ENCODE peak calls at places on chromosomes 1 and 21, in seven cellular contexts. Z is GM23248, B is keratinocyte, T is sigmoid colon, H is brain microvascular endothelial cell, U is upper lobe of right lung, R is uterus. G is an unnamed sample.
A peak's percentile ranks its signal among the peaks of the same experiment; 100 is the strongest.

GRCh38 chr21:37407719-37408455 is 41.3 kb downstream of the DYRK1A start:
- DNase-seq in Z (peak; percentile 69), B (no peak), T (no peak), H (no peak), U (no peak), R (no peak), G (no peak)

GRCh38 chr1:96756789-96757188 is 35.2 kb downstream of the PTBP2 start:
- DNase-seq in Z (no peak), B (no peak), T (no peak), H (no peak), U (no peak), R (no peak), G (no peak)

GRCh38 chr1:23343246-23344110 is 606 bp downstream of the HNRNPR start:
- DNase-seq in Z (peak; percentile 89), B (no peak), T (peak; percentile 70), H (peak; percentile 73), U (no peak), R (no peak), G (peak; percentile 49)

GRCh38 chr1:169809370-169810095 is 14.8 kb upstream of the METTL18 start:
- DNase-seq in Z (peak; percentile 60), B (no peak), T (no peak), H (peak; percentile 18), U (no peak), R (no peak), G (no peak)

GRCh38 chr1:76677775-76678405 is 189.4 kb upstream of the ST6GALNAC5 start:
- DNase-seq in Z (no peak), B (no peak), T (no peak), H (no peak), U (no peak), R (no peak), G (no peak)

GRCh38 chr1:2412773-2413494 is 570 bp upstream of the PEX10 start:
- DNase-seq in Z (peak; percentile 78), B (no peak), T (no peak), H (no peak), U (no peak), R (peak; percentile 54), G (no peak)

GRCh38 chr1:234222561-234223280 is 150.5 kb upstream of the COA6 start:
- DNase-seq in Z (peak; percentile 50), B (peak; percentile 61), T (no peak), H (no peak), U (no peak), R (no peak), G (peak; percentile 30)

GRCh38 chr1:93845554-93846150 is 33.4 kb downstream of the DNTTIP2 start:
- DNase-seq in Z (peak; percentile 95), B (no peak), T (no peak), H (peak; percentile 92), U (no peak), R (no peak), G (peak; percentile 70)

GRCh38 chr21:44911384-44912157 is 9.1 kb downstream of the ITGB2 start:
- DNase-seq in Z (no peak), B (no peak), T (peak; percentile 88), H (no peak), U (peak; percentile 88), R (peak; percentile 46), G (peak; percentile 40)

GRCh38 chr1:1627261-1627841 is 4.6 kb upstream of the MMP23B start:
- DNase-seq in Z (no peak), B (no peak), T (peak; percentile 62), H (no peak), U (no peak), R (no peak), G (no peak)

GRCh38 chr1:236774926-236775325 is 20.2 kb upstream of the MTR start:
- DNase-seq in Z (peak; percentile 49), B (no peak), T (no peak), H (peak; percentile 15), U (no peak), R (no peak), G (no peak)

GRCh38 chr1:241237873-241238272 is 119.1 kb downstream of the RGS7 start:
- DNase-seq in Z (no peak), B (no peak), T (no peak), H (no peak), U (no peak), R (no peak), G (no peak)

GRCh38 chr21:34722684-34723300 is 54.0 kb downstream of the CLIC6 start:
- DNase-seq in Z (no peak), B (no peak), T (no peak), H (no peak), U (no peak), R (no peak), G (no peak)

GRCh38 chr21:34348890-34349519 is 14.8 kb upstream of the KCNE2 start:
- DNase-seq in Z (no peak), B (no peak), T (no peak), H (no peak), U (no peak), R (no peak), G (no peak)

GRCh38 chr1:151143057-151143435 is 3.4 kb downstream of the SEMA6C start:
- DNase-seq in Z (no peak), B (no peak), T (no peak), H (no peak), U (no peak), R (no peak), G (no peak)

GRCh38 chr1:8213136-8213535 is 104.8 kb upstream of the SLC45A1 start:
- DNase-seq in Z (no peak), B (no peak), T (no peak), H (no peak), U (no peak), R (no peak), G (no peak)

GRCh38 chr1:47513393-47513792 is 75.5 kb downstream of the FOXD2 start:
- DNase-seq in Z (no peak), B (no peak), T (no peak), H (no peak), U (no peak), R (no peak), G (no peak)

GRCh38 chr1:111541721-111542120 is 38.3 kb upstream of the ADORA3 start:
- DNase-seq in Z (peak; percentile 39), B (no peak), T (no peak), H (no peak), U (no peak), R (no peak), G (no peak)

GRCh38 chr1:163055005-163055404 is 14.2 kb upstream of the RGS4 start:
- DNase-seq in Z (no peak), B (no peak), T (no peak), H (no peak), U (no peak), R (no peak), G (no peak)

DNA sequence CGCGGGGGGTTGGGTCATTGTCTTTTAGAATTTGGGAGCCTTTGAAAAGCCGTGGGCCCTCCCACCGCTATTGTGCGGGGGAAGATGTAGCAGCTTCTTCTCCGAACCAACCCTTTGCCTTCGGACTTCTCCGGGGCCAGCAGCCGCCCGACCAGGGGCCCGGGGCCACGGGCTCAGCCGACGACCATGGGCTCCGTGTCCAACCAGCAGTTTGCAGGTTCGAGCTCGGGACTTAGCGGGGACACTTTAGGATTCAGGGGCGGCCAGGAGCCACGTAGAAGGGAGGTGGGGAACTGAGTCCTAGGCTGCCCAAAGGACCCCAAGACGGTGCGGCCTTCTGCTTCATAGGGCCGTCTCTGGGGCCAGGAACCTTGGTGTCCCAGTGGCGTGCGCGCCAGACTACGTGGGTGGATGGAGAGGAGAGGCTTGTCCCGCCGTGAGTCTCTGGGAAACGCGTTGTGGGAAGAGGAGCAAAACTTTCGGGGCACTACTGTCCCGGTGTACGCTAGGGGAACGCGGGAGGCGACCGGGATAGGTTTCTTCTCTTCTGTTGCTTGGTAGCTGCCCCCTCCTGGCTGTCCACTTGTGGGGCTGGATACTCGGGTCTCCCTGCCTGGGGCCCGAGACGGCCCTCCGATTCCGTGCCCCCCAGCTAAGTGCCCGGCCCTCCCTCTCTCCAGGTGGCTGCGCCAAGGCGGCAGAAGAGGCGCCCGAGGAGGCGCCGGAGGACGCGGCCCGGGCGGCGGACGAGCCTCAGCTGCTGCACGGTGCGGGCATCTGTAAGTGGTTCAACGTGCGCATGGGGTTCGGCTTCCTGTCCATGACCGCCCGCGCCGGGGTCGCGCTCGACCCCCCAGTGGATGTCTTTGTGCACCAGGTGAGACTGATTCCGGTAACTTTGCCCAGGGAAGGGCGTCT is at the start of gene LIN28A:
- DNase-seq in Z (no peak), B (no peak), T (no peak), H (no peak), U (peak; percentile 46), R (no peak), G (no peak)
- H3K4me3 ChIP-seq in Z (no peak within 1 kb of the TSS), B (no peak within 1 kb of the TSS), T (no peak within 1 kb of the TSS), H (no peak within 1 kb of the TSS), U (no peak within 1 kb of the TSS), R (no peak within 1 kb of the TSS), G (no peak within 1 kb of the TSS)

DNA sequence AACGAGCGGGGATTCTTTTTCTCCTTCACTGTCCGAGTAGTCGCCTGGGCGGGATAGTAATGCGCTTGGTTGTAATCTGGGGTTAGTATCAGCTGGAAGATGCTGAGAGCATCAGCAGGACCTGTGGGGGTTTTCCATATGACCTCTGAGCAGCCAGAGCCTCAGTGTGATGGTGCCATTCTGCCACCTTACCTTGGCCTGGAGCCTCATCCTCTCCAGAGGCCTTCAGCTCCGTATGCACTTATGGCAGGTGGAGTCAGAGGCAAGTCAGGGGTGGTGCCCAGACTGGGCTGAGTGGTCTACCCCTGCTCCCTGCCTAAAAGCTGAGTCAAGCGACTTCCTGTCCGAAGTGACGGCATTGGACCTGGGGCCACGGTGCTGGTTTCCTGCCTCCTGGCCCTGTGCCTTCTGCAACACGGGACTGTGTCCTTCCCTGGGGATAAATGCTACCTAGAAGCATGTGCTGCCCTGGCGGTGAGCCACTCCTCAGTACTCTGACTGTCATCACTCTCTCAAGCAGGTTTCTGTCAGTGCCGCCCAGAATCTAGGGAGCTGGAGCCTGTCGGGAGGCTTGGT is 24.7 kb downstream of the TENT5C start:
- DNase-seq in Z (no peak), B (no peak), T (no peak), H (no peak), U (peak; percentile 80), R (no peak), G (no peak)
- H3K27me3 ChIP-seq in Z (peaks cover 22% of the 10 kb centered on the region), B (peaks cover 7% of the 10 kb centered on the region), T (no peaks in the 10 kb centered on the region), H (peaks cover 5% of the 10 kb centered on the region), U (no peaks in the 10 kb centered on the region), R (no peaks in the 10 kb centered on the region), G (no peaks in the 10 kb centered on the region)

GRCh38 chr1:54463259-54464030 is 57.3 kb upstream of the SSBP3 start:
- DNase-seq in Z (no peak), B (no peak), T (peak; percentile 54), H (no peak), U (peak; percentile 27), R (no peak), G (no peak)
- H3K4me3 ChIP-seq in Z (no peak overlapping the region), B (no peak overlapping the region), T (no peak overlapping the region), H (no peak overlapping the region), U (no peak overlapping the region), R (no peak overlapping the region), G (no peak overlapping the region)

DNA sequence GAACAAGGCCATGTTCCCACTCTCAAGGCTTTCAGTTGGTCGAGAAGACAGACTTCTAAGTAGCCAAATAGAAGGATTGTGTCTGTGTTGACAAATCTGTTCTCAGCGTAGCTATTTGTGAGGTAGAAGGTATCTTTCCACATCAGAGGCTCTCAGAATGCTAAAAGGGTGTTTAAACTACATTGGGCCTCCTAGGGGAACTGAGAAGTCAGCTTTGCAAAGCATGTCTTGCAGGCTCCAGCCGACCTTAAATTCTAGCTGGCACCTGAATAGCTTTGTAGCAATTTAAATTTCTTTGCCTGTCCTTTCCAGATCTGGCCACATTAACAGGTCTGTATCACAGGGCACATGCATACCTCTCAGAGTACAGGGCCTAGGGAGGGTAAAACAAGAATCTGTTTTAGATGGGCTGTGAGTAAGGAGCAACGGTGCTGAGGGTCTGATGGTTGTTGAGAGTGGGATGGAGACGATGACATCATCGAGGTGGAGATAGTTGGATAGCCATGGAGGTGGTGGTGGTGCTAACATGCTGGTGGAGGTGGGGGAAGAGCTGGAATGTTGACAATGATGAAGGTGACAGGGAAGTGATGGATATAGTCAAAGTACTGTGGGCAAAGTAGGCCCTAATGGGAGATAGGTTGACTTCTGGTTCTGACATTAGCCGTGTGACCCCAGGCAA is 17.0 kb upstream of the DMBX1 start:
- DNase-seq in Z (no peak), B (no peak), T (no peak), H (no peak), U (no peak), R (no peak), G (no peak)
- H3K27me3 ChIP-seq in Z (peaks cover 25% of the 10 kb centered on the region), B (peaks cover 30% of the 10 kb centered on the region), T (peaks cover 11% of the 10 kb centered on the region), H (peaks cover 66% of the 10 kb centered on the region), U (peaks cover 41% of the 10 kb centered on the region), R (no peaks in the 10 kb centered on the region), G (no peaks in the 10 kb centered on the region)

G was measured in MG63.